ENCODE peak calls at places on chromosomes 12 and 14, in five cellular contexts. K is IMR-90, Y is suprapubic skin, G is astrocyte of the spinal cord, N is choroid plexus epithelial cell. V is an unnamed sample.

GRCh38 chr12:20596036-20596435 is 99.1 kb upstream of the SLCO1C1 start:
- DNase-seq in K (no peak), Y (no peak), G (no peak), N (no peak), V (no peak)

GRCh38 chr14:54685286-54685845 is 118.4 kb downstream of the SAMD4A start:
- DNase-seq in K (no peak), Y (no peak), G (peak; percentile 70), N (peak; percentile 68), V (no peak)

GRCh38 chr14:84162658-84163057 is 1367.3 kb upstream of the FLRT2 start:
- DNase-seq in K (no peak), Y (no peak), G (no peak), N (no peak), V (no peak)

GRCh38 chr14:92647499-92648279 is 100.7 kb downstream of the LGMN start:
- DNase-seq in K (peak; percentile 59), Y (no peak), G (peak; percentile 27), N (no peak), V (no peak)

GRCh38 chr12:38538319-38538718 is 221.7 kb downstream of the ALG10B start:
- DNase-seq in K (no peak), Y (no peak), G (no peak), N (no peak), V (no peak)

GRCh38 chr12:90226211-90226610 is 517.6 kb upstream of the ATP2B1 start:
- DNase-seq in K (no peak), Y (no peak), G (no peak), N (no peak), V (no peak)

GRCh38 chr14:104140213-104140462 is 1.8 kb downstream of the KIF26A start:
- DNase-seq in K (no peak), Y (no peak), G (no peak), N (no peak), V (no peak)

GRCh38 chr12:51415931-51416330 is 8.7 kb upstream of the SLC4A8 start:
- DNase-seq in K (no peak), Y (no peak), G (no peak), N (no peak), V (no peak)

GRCh38 chr12:27906127-27906500 is 66.4 kb downstream of the PTHLH start:
- DNase-seq in K (no peak), Y (no peak), G (no peak), N (no peak), V (no peak)

GRCh38 chr12:117395766-117396165 is 34.3 kb upstream of the NOS1 start:
- DNase-seq in K (no peak), Y (no peak), G (no peak), N (no peak), V (no peak)

GRCh38 chr14:79583738-79584405 is 627.4 kb downstream of the DIO2 start:
- DNase-seq in K (peak; percentile 88), Y (no peak), G (peak; percentile 69), N (peak; percentile 86), V (peak; percentile 48)

GRCh38 chr12:120365675-120366340 is 3.2 kb downstream of the MSI1 start:
- DNase-seq in K (no peak), Y (no peak), G (no peak), N (no peak), V (no peak)

GRCh38 chr14:32400480-32400879 is 71.4 kb downstream of the AKAP6 start:
- DNase-seq in K (peak; percentile 30), Y (no peak), G (peak; percentile 76), N (no peak), V (no peak)

GRCh38 chr12:112664569-112664968 is 127.0 kb upstream of the RPH3A start:
- DNase-seq in K (no peak), Y (no peak), G (peak; percentile 1), N (peak; percentile 12), V (no peak)

GRCh38 chr14:71328954-71329353 is 421.7 kb downstream of the PCNX1 start:
- DNase-seq in K (no peak), Y (no peak), G (no peak), N (no peak), V (no peak)

GRCh38 chr12:93679308-93679933 is 2.2 kb downstream of the CRADD start:
- DNase-seq in K (no peak), Y (no peak), G (no peak), N (no peak), V (no peak)

GRCh38 chr12:26058308-26058707 is 66.5 kb downstream of the BHLHE41 start:
- DNase-seq in K (no peak), Y (no peak), G (no peak), N (no peak), V (no peak)

GRCh38 chr14:72104011-72104613 is 171.9 kb downstream of the RGS6 start:
- DNase-seq in K (no peak), Y (no peak), G (no peak), N (peak; percentile 1), V (no peak)

GRCh38 chr12:123979566-123979965 is 6.6 kb downstream of the ZNF664 start:
- DNase-seq in K (no peak), Y (no peak), G (no peak), N (no peak), V (no peak)

GRCh38 chr12:116590561-116590960 is 31.4 kb downstream of the MAP1LC3B2 start:
- DNase-seq in K (no peak), Y (no peak), G (no peak), N (no peak), V (no peak)

GRCh38 chr14:24403294-24404013 is 4.7 kb downstream of the NYNRIN start:
- DNase-seq in K (peak; percentile 28), Y (no peak), G (no peak), N (peak; percentile 24), V (no peak)

GRCh38 chr14:91173221-91173670 is 59.4 kb downstream of the DGLUCY start:
- DNase-seq in K (peak; percentile 80), Y (peak; percentile 90), G (peak; percentile 72), N (peak; percentile 89), V (peak; percentile 33)

GRCh38 chr12:12592930-12593329 is 18.7 kb upstream of the CREBL2 start:
- DNase-seq in K (peak; percentile 61), Y (no peak), G (peak; percentile 42), N (peak; percentile 64), V (no peak)

GRCh38 chr12:27644446-27644845 is 51.8 kb upstream of the REP15 start:
- DNase-seq in K (peak; percentile 60), Y (no peak), G (peak; percentile 60), N (peak; percentile 72), V (peak; percentile 63)

GRCh38 chr14:30553311-30553989 is 5.5 kb upstream of the G2E3 start:
- DNase-seq in K (peak; percentile 78), Y (no peak), G (peak; percentile 76), N (peak; percentile 76), V (peak; percentile 22)

GRCh38 chr14:83556746-83557460 is 1973.0 kb upstream of the FLRT2 start:
- DNase-seq in K (peak; percentile 91), Y (no peak), G (peak; percentile 85), N (peak; percentile 99), V (no peak)

GRCh38 chr12:117486840-117487659 is 125.6 kb upstream of the NOS1 start:
- DNase-seq in K (no peak), Y (no peak), G (peak; percentile 70), N (no peak), V (peak; percentile 12)

GRCh38 chr12:130013771-130014484 is 110.1 kb upstream of the TMEM132D start:
- DNase-seq in K (no peak), Y (no peak), G (peak; percentile 11), N (peak; percentile 61), V (no peak)

GRCh38 chr12:128652136-128652751 is 171.5 kb downstream of the SLC15A4 start:
- DNase-seq in K (no peak), Y (no peak), G (no peak), N (no peak), V (no peak)

GRCh38 chr12:121537814-121538698 is 42.8 kb downstream of the KDM2B start:
- DNase-seq in K (no peak), Y (no peak), G (no peak), N (no peak), V (no peak)

GRCh38 chr12:114666746-114667668 is 17.0 kb downstream of the TBX3 start:
- DNase-seq in K (no peak), Y (no peak), G (peak; percentile 15), N (no peak), V (no peak)

GRCh38 chr12:122917508-122918227 is 21.7 kb upstream of the VPS37B start:
- DNase-seq in K (peak; percentile 73), Y (no peak), G (peak; percentile 55), N (peak; percentile 62), V (peak; percentile 37)

GRCh38 chr12:129704232-129704830 is 199.5 kb downstream of the TMEM132D start:
- DNase-seq in K (no peak), Y (no peak), G (no peak), N (peak; percentile 8), V (no peak)

GRCh38 chr12:50224026-50224692 is 57.0 kb upstream of the CERS5 start:
- DNase-seq in K (peak; percentile 61), Y (no peak), G (peak; percentile 39), N (no peak), V (no peak)

GRCh38 chr12:130904064-130904463 is 32.2 kb downstream of the RAN start:
- DNase-seq in K (no peak), Y (no peak), G (no peak), N (no peak), V (no peak)

GRCh38 chr12:45349911-45350310 is 134.0 kb downstream of the ANO6 start:
- DNase-seq in K (peak; percentile 46), Y (no peak), G (no peak), N (peak; percentile 47), V (no peak)

GRCh38 chr14:50233335-50234250 is 2.2 kb upstream of the SOS2 start:
- DNase-seq in K (no peak), Y (no peak), G (no peak), N (no peak), V (no peak)

DNA sequence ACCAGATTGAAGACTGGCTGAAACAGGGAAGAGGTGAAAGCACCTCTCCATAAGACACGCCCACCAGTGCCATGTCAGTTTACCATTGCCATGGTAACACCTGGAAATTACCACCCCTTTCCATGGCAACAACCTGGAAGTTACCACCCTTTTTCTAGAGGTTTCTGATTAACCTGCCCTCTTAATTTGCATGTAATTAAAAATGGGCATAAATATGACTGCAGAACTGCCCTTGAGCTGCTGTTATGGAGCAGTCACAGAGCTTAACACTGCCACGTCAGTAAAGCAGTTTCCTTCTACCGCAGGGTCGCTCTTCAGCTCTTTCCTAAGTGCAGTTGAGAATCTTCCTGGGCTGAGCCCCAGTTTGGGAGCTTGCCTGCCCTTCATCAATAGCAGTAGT is 55.2 kb downstream of the RASSF3 start:
- DNase-seq in K (no peak), Y (peak; percentile 13), G (no peak), N (peak; percentile 39), V (no peak)
- H3K4me3 ChIP-seq in K (no peak overlapping the region), Y (no peak overlapping the region), G (no peak overlapping the region), N (no peak overlapping the region), V (no peak overlapping the region)

GRCh38 chr12:16349132-16349463 is 1.7 kb downstream of the MGST1 start:
- DNase-seq in K (peak; percentile 96), Y (no peak), G (peak; percentile 91), N (peak; percentile 96), V (peak; percentile 93)
- H3K4me3 ChIP-seq in K (peak overlapping the region; percentile 93), Y (peak overlapping the region; percentile 43), G (peak overlapping the region; percentile 43), N (peak overlapping the region; percentile 77), V (peak overlapping the region; percentile 56)

DNA sequence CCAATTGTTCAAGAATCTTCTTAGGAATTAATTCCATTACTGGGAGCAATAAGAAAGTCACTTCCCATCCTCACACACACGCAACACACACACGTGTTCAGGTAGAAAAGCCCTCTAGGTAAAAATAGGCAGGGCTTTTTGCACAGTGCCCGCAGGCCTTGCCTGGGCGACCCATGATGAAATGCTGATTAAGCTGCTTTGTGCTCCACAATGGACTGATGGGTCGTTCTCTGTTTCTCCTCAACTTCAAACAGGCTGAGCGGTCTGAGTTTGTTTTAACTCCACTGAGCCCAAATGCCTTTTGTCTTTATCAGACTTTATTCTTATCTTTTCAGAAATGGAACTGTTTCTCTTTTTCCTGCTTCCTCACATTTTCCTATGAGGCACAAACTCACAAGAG is 9.4 kb upstream of the DACT1 start:
- DNase-seq in K (peak; percentile 29), Y (no peak), G (no peak), N (no peak), V (no peak)
- H3K4me3 ChIP-seq in K (no peak overlapping the region), Y (no peak overlapping the region), G (no peak overlapping the region), N (no peak overlapping the region), V (no peak overlapping the region)

GRCh38 chr14:45135181-45135580 is 549 bp upstream of the FANCM start:
- DNase-seq in K (peak; percentile 43), Y (no peak), G (peak; percentile 67), N (peak; percentile 60), V (no peak)
- H3K4me3 ChIP-seq in K (peak overlapping the region; percentile 82), Y (peak overlapping the region; percentile 91), G (peak overlapping the region; percentile 89), N (peak overlapping the region; percentile 87), V (peak overlapping the region; percentile 68)